ENCODE peak calls at places on chromosome 5, in nine cellular contexts. H is neural progenitor cell, J is HCT116, B is SK-N-SH, K is PC-3, E is OCI-LY7, R is GM23248, P is GM23338, Z is MM.1S. T is an unnamed sample.

GRCh38 chr5:180313677-180314076 is 21.8 kb upstream of the MAPK9 start:
- DNase-seq in K (peak; percentile 90), B (peak; percentile 91), H (no peak), P (peak; percentile 71), Z (no peak), J (no peak), R (no peak), E (no peak), T (no peak)

GRCh38 chr5:9244417-9244816 is 301.5 kb downstream of the SEMA5A start:
- DNase-seq in H (no peak), E (no peak), K (no peak), B (no peak), P (no peak), Z (no peak), J (no peak), R (no peak), T (no peak)

GRCh38 chr5:132865668-132866341 is 464 bp downstream of the GDF9 start:
- DNase-seq in B (peak; percentile 32), R (no peak), E (no peak), H (no peak), K (no peak), P (no peak), J (no peak), Z (no peak), T (no peak)

GRCh38 chr5:168712280-168712924 is 133.2 kb upstream of the PANK3 start:
- DNase-seq in R (peak; percentile 99), P (peak; percentile 31), Z (no peak), B (no peak), H (no peak), E (no peak), J (peak; percentile 65), K (peak; percentile 90), T (peak; percentile 51)

GRCh38 chr5:132257131-132258101 is at the start of gene PDLIM4:
- DNase-seq in J (no peak), H (peak; percentile 92), R (peak; percentile 74), P (peak; percentile 92), Z (no peak), K (no peak), B (peak; percentile 96), E (no peak), T (peak; percentile 74)

GRCh38 chr5:76608833-76609232 is 14.4 kb downstream of the F2RL2 start:
- DNase-seq in K (no peak), Z (no peak), E (peak; percentile 55), R (peak; percentile 45), P (no peak), B (no peak), J (peak; percentile 8), H (no peak), T (peak; percentile 37)

GRCh38 chr5:72693001-72693442 is 123.4 kb upstream of the TNPO1 start:
- DNase-seq in Z (no peak), E (no peak), P (no peak), J (no peak), H (no peak), K (no peak), R (peak; percentile 42), B (peak; percentile 50), T (no peak)

GRCh38 chr5:178555771-178556211 is 34.4 kb downstream of the COL23A1 start:
- DNase-seq in J (no peak), K (no peak), B (no peak), H (peak; percentile 65), Z (no peak), P (peak; percentile 85), E (no peak), R (no peak), T (no peak)

GRCh38 chr5:127926974-127927373 is 156.6 kb upstream of the SLC12A2 start:
- DNase-seq in Z (peak; percentile 23), R (no peak), B (no peak), K (no peak), H (no peak), E (no peak), J (no peak), P (no peak), T (no peak)

GRCh38 chr5:38600334-38601045 is 44.0 kb upstream of the LIFR start:
- DNase-seq in B (no peak), P (no peak), E (no peak), Z (no peak), K (peak; percentile 63), R (no peak), H (no peak), J (no peak), T (no peak)

GRCh38 chr5:148976569-148977321 is 86.1 kb downstream of the SH3TC2 start:
- DNase-seq in K (peak; percentile 93), Z (no peak), E (no peak), P (peak; percentile 32), H (peak; percentile 57), J (no peak), R (peak; percentile 46), B (no peak), T (no peak)

GRCh38 chr5:68337235-68337634 is 121.7 kb downstream of the PIK3R1 start:
- DNase-seq in R (no peak), Z (no peak), K (no peak), P (no peak), J (no peak), H (no peak), B (no peak), E (no peak), T (no peak)

GRCh38 chr5:11955386-11955785 is 51.1 kb upstream of the CTNND2 start:
- DNase-seq in B (no peak), K (peak; percentile 80), R (peak; percentile 0), J (no peak), P (no peak), E (no peak), H (no peak), Z (no peak), T (no peak)

GRCh38 chr5:113178073-113178779 is 201.6 kb downstream of the DCP2 start:
- DNase-seq in Z (no peak), E (no peak), K (no peak), B (no peak), J (no peak), P (no peak), H (no peak), R (no peak), T (no peak)

GRCh38 chr5:56160723-56161445 is 72.2 kb downstream of the ANKRD55 start:
- DNase-seq in K (no peak), H (no peak), R (no peak), B (peak; percentile 23), P (no peak), Z (no peak), E (no peak), J (no peak), T (no peak)

GRCh38 chr5:7392401-7393024 is 3.4 kb upstream of the ADCY2 start:
- DNase-seq in J (no peak), R (peak; percentile 75), B (peak; percentile 30), Z (peak; percentile 25), P (peak; percentile 88), K (peak; percentile 51), E (peak; percentile 2), H (peak; percentile 66), T (peak; percentile 66)

GRCh38 chr5:71528206-71528605 is 58.9 kb upstream of the MCCC2 start:
- DNase-seq in H (no peak), K (peak; percentile 17), B (no peak), E (no peak), R (peak; percentile 70), J (no peak), P (no peak), Z (no peak), T (no peak)
- TF ChIP-seq EZH2phosphoT487 in H (no peak), K (no peak), B (no peak), E (no peak), R (no peak), J (no peak), P (no peak), Z (no peak), T (no peak)

DNA sequence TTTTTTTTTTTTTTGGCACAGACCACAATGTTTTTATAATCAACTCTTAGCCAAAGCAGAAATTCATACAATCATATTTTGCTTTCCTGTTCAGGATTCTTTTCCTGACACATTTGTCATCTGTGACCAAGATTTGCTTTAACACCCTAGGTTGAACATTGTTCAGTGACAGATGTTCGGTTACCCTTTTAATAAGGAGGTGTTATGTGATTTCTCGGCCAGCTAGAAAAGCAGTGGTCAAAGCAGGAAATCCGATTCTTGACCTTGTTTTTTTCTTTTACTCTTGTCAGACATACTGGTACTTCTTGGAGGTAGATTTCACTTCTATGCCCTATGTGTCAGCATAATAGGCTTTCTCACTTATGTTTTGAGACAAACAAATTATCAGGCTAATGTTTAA is 335.3 kb upstream of the ACTBL2 start:
- DNase-seq in B (no peak), H (no peak), K (no peak), Z (peak; percentile 79), E (no peak), J (no peak), P (no peak), R (no peak), T (no peak)
- H3K27ac ChIP-seq in B (no peak overlapping the region), H (no peak overlapping the region), K (no peak overlapping the region), Z (no peak overlapping the region), E (no peak overlapping the region), J (no peak overlapping the region), P (no peak overlapping the region), R (no peak overlapping the region), T (no peak overlapping the region)

DNA sequence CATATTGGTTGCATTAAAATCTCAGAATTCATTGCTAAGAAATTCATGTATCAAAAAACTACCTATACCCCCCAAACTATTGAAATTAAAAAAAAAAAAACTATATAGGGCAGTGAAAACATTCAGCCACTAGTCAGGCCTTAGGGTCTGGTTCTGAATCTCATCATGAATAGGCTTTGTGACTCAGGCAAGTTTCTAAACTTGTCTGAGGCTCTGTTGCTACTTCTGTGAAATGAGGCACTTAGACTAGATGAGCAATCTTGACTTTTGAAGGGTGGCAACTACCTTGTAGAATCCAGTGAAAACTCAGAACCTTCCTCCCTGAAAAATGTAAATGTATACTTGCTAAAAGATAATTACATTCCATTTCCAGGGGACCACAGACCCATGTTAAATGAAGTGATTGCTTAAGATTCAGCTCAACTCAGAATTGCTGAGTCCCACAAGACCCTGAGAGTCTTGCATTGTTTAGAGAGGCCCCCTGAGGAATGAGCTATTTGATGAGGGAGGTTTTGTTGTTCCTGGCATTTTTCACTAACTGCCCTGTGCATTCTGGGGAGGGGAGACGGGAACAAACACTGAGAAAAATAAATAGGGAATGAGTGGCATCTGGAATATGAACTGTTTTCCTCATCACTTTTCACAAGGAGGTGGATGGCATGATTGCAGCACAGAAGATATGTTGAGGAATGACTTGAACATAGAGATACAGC is 29.5 kb downstream of the RAI14 start:
- DNase-seq in P (peak; percentile 82), J (no peak), H (peak; percentile 81), B (no peak), K (peak; percentile 52), Z (no peak), R (peak; percentile 92), E (no peak), T (no peak)
- H3K79me2 ChIP-seq in P (peaks cover 96% of the 10 kb centered on the region), J (peaks cover 59% of the 10 kb centered on the region), H (peaks cover 94% of the 10 kb centered on the region), B (peaks cover 93% of the 10 kb centered on the region), K (peaks cover 92% of the 10 kb centered on the region), Z (no peaks in the 10 kb centered on the region), R (peaks cover 92% of the 10 kb centered on the region), E (no peaks in the 10 kb centered on the region), T (peaks cover 61% of the 10 kb centered on the region)

DNA sequence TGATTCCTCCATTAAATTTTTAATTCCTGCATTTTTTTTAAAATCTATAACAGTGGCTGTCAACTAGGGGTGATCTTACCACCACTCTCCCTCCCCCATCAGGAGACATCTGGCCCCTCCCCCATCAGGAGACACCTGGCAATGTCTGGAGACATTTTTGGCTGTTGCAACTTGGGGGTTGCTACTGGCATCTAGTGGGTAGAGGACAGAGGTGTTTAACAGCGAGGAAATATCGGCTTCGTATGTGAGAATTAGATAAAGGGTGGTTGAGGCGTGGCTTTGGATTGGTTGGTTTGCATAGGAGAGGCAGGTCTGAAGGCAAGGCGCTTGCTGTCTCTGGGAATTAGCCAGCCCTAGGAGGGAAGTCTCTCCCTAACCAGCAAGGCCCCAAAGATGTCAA is 10.5 kb downstream of the CDHR2 start:
- DNase-seq in K (peak; percentile 33), P (peak; percentile 65), E (peak; percentile 62), R (no peak), H (peak; percentile 13), B (no peak), J (peak; percentile 50), Z (peak; percentile 34), T (no peak)
- TF ChIP-seq EZH2phosphoT487 in K (no peak), P (no peak), E (no peak), R (no peak), H (no peak), B (no peak), J (no peak), Z (no peak), T (no peak)